ENCODE peak calls at places on chromosomes 3 and 15, in ten cellular contexts. O is lower lobe of right lung; H is brain microvascular endothelial cell; X is iPS DF 6.9; T is cardiac muscle cell; C is bronchial epithelial cell; Q is CD4-positive, CD25-positive, alpha-beta regulatory T cell; E is H7; D is body of pancreas; Z is aorta. U is an unnamed sample.

GRCh38 chr3:184164648-184165330 is 9.6 kb downstream of the DVL3 start:
- DNase-seq in X (no peak), Q (no peak), E (peak; percentile 45), C (no peak), D (no peak), T (no peak), H (no peak), O (no peak), Z (no peak), U (no peak)

GRCh38 chr15:58627706-58628105 is 121.8 kb downstream of the ADAM10 start:
- DNase-seq in X (no peak), E (no peak), O (no peak), D (no peak), H (no peak), Z (no peak), T (no peak), C (no peak), Q (peak; percentile 48), U (no peak)

GRCh38 chr15:70512772-70513362 is 250.5 kb downstream of the UACA start:
- DNase-seq in T (peak; percentile 26), Z (no peak), D (peak; percentile 38), X (peak; percentile 82), O (peak; percentile 73), Q (peak; percentile 83), C (peak; percentile 56), E (peak; percentile 86), H (peak; percentile 60), U (no peak)

GRCh38 chr15:66941791-66942190 is 123.6 kb upstream of the SMAD3 start:
- DNase-seq in T (no peak), C (no peak), Z (no peak), D (no peak), O (no peak), H (no peak), E (no peak), X (no peak), Q (no peak), U (no peak)

GRCh38 chr3:9347887-9348286 is 15.0 kb upstream of the THUMPD3 start:
- DNase-seq in X (no peak), D (no peak), E (no peak), H (no peak), Z (no peak), C (peak; percentile 75), O (no peak), Q (no peak), T (no peak), U (no peak)

GRCh38 chr3:16179771-16180736 is 5.6 kb downstream of the GALNT15 start:
- DNase-seq in Z (no peak), T (no peak), Q (no peak), D (no peak), H (peak; percentile 47), E (no peak), O (no peak), C (no peak), X (no peak), U (no peak)

GRCh38 chr3:70281663-70282062 is 30.8 kb downstream of the MDFIC2 start:
- DNase-seq in E (no peak), X (no peak), O (no peak), Q (no peak), D (no peak), H (peak; percentile 32), T (no peak), Z (no peak), C (peak; percentile 74), U (no peak)

GRCh38 chr3:11078826-11079520 is 75.3 kb upstream of the HRH1 start:
- DNase-seq in H (no peak), Z (no peak), O (no peak), Q (no peak), T (no peak), X (no peak), C (no peak), E (no peak), D (peak; percentile 19), U (no peak)

GRCh38 chr3:21237638-21238037 is 513.4 kb downstream of the ZNF385D start:
- DNase-seq in Z (no peak), O (no peak), H (no peak), D (no peak), E (no peak), C (no peak), Q (no peak), T (no peak), X (no peak), U (no peak)

GRCh38 chr3:151903501-151903991 is 30.1 kb downstream of the SUCNR1 start:
- DNase-seq in X (no peak), D (no peak), E (no peak), H (peak; percentile 69), C (peak; percentile 21), T (peak; percentile 20), O (no peak), Z (no peak), Q (no peak), U (no peak)

GRCh38 chr3:46488735-46489361 is 8.9 kb upstream of the RTP3 start:
- DNase-seq in T (peak; percentile 95), E (peak; percentile 97), O (peak; percentile 94), Z (peak; percentile 93), X (peak; percentile 93), C (peak; percentile 76), Q (peak; percentile 93), H (peak; percentile 85), D (peak; percentile 97), U (peak; percentile 37)

GRCh38 chr15:76503804-76504203 is 167.2 kb downstream of the ISL2 start:
- DNase-seq in O (no peak), D (no peak), Q (no peak), H (no peak), Z (no peak), X (no peak), E (no peak), C (no peak), T (no peak), U (no peak)

DNA sequence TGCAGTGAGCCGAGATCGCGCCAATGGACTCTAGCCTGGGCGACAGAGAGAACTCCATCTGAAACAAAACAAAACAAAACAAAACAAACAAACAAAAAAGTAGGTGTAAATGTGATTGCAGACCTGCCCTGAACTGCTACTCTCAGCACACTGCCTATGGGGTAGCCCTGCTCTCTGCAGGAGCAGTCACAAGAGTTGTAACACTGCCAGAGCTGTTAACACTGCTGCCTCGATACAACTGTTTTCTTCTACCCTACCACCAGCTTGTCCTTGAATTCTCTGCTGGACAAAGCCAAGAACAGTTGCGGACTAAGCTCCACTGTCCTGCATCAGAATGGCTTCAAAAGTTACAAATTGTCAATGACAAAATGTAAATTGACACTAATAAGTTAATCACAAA is 89.3 kb downstream of the ALCAM start:
- DNase-seq in H (no peak), C (no peak), E (no peak), D (no peak), T (no peak), Q (no peak), Z (no peak), X (no peak), O (no peak), U (no peak)
- H3K36me3 ChIP-seq in H (no peaks in the 10 kb centered on the region), C (peaks cover 2% of the 10 kb centered on the region), E (no peaks in the 10 kb centered on the region), D (no peaks in the 10 kb centered on the region), T (no peaks in the 10 kb centered on the region), Q (no peaks in the 10 kb centered on the region), Z (no peaks in the 10 kb centered on the region), X (no peaks in the 10 kb centered on the region), O (no peaks in the 10 kb centered on the region), U (no peaks in the 10 kb centered on the region)

GRCh38 chr15:90957791-90958190 is 3.1 kb downstream of the RCCD1 start:
- DNase-seq in E (peak; percentile 58), D (no peak), H (no peak), T (no peak), Q (no peak), C (no peak), X (no peak), Z (no peak), O (no peak), U (no peak)

GRCh38 chr15:90960316-90961091 is 5.8 kb downstream of the RCCD1 start:
- DNase-seq in H (no peak), D (no peak), C (no peak), O (no peak), Z (no peak), T (no peak), Q (no peak), E (no peak), X (no peak), U (no peak)

GRCh38 chr15:90957105-90957790 is 2.6 kb downstream of the RCCD1 start:
- DNase-seq in O (no peak), Z (no peak), Q (no peak), T (peak; percentile 54), C (no peak), X (no peak), H (peak; percentile 22), D (peak; percentile 35), E (peak; percentile 87), U (no peak)

GRCh38 chr15:90959894-90960293 is 5.2 kb downstream of the RCCD1 start:
- DNase-seq in C (no peak), T (no peak), E (no peak), X (no peak), D (no peak), Q (no peak), H (no peak), Z (peak; percentile 90), O (no peak), U (no peak)

DNA sequence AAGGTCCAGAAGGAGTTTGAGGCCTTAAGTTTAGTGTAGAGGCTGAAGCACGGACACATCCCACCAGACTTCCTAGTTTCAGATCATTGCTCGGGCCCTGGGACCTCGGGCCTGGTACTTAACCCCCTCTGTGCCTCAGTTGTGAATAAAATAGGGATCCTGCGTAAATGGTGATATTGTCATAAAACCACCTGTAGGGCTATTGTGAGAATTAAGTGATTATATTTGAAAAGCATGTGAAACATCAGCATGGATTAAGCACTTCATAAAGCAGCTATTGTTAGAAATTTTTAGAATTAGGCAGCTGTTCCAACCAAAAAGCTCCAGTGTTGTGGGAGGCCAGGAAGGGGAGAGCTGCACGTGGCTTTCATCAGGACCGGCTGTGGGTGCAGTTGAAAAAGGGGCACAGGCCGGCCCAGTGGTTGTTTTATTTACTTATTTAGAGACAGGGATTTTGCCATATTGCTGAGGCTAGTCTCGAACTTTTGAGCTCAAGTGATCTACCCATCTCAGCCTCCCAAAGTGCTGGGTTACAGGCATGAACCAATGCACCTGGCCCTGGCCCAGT is 4.4 kb downstream of the RCCD1 start:
- DNase-seq in Z (no peak), Q (no peak), D (no peak), E (no peak), C (no peak), T (no peak), O (no peak), H (no peak), X (no peak), U (no peak)
- H3K36me3 ChIP-seq in Z (no peaks in the 10 kb centered on the region), Q (peaks cover 28% of the 10 kb centered on the region), D (no peaks in the 10 kb centered on the region), E (peaks cover 14% of the 10 kb centered on the region), C (peaks cover 7% of the 10 kb centered on the region), T (peaks cover 10% of the 10 kb centered on the region), O (peaks cover 37% of the 10 kb centered on the region), H (peaks cover 5% of the 10 kb centered on the region), X (peaks cover 4% of the 10 kb centered on the region), U (peaks cover 15% of the 10 kb centered on the region)

GRCh38 chr15:25061808-25062550 is 107.2 kb downstream of the SNRPN start:
- DNase-seq in D (no peak), C (no peak), Z (no peak), O (peak; percentile 9), E (no peak), T (no peak), H (no peak), X (no peak), Q (no peak), U (no peak)
- H3K36me3 ChIP-seq in D (peaks cover 52% of the 10 kb centered on the region), C (peaks cover 10% of the 10 kb centered on the region), Z (peaks cover 62% of the 10 kb centered on the region), O (peaks cover 52% of the 10 kb centered on the region), E (peaks cover 95% of the 10 kb centered on the region), T (peaks cover 38% of the 10 kb centered on the region), H (peaks cover 55% of the 10 kb centered on the region), X (peaks cover 98% of the 10 kb centered on the region), Q (peaks cover 74% of the 10 kb centered on the region), U (peaks cover 100% of the 10 kb centered on the region)

DNA sequence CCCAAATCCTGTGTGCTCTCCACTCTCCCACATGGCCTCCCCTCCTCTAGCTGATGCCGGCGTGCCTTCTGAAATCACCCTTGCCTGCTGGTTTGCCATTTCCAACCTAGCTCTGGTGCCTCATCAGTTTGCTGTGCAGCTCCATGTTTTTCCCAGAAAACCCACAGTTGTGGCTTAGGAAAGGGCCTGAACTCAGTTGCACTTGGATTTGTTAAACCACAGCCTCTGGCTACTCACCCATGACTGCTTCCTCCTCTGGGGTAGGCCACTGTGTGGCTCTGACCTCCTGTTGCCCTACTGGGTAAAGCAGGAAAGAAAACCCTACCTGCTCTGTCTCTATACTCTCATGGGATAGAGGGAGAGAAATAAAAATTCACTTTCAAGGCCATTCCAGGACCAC is 97.3 kb downstream of the DAPK2 start:
- DNase-seq in O (no peak), D (no peak), E (no peak), X (no peak), T (no peak), C (no peak), H (no peak), Q (no peak), Z (no peak), U (no peak)
- H3K36me3 ChIP-seq in O (no peaks in the 10 kb centered on the region), D (no peaks in the 10 kb centered on the region), E (no peaks in the 10 kb centered on the region), X (no peaks in the 10 kb centered on the region), T (no peaks in the 10 kb centered on the region), C (no peaks in the 10 kb centered on the region), H (no peaks in the 10 kb centered on the region), Q (no peaks in the 10 kb centered on the region), Z (no peaks in the 10 kb centered on the region), U (no peaks in the 10 kb centered on the region)